ENCODE peak calls at places on chromosome X, in five cellular contexts. F is astrocyte; P is central memory CD4-positive, alpha-beta T cell; D is ureter; G is NCI-H69. H is an unnamed sample.

GRCh38 chrX:16160729-16161128 is 6.6 kb upstream of the MAGEB17 start:
- DNase-seq in G (no peak), P (no peak), F (peak), D (no peak), H (no peak)

GRCh38 chrX:15151267-15152196 is 118.4 kb downstream of the ASB9 start:
- DNase-seq in P (peak), D (no peak), G (peak), F (no peak), H (no peak)

GRCh38 chrX:44651347-44651746 is 108.7 kb upstream of the FUNDC1 start:
- DNase-seq in F (no peak), P (no peak), D (no peak), G (peak), H (no peak)

GRCh38 chrX:53128097-53128749 is 34.3 kb downstream of the KANTR start:
- DNase-seq in D (no peak), G (no peak), P (no peak), F (peak), H (no peak)

GRCh38 chrX:118353081-118353850 is 7.4 kb downstream of the WDR44 start:
- DNase-seq in P (peak), F (no peak), D (no peak), G (no peak), H (no peak)

GRCh38 chrX:71996138-71996537 is 85.5 kb downstream of the NHSL2 start:
- DNase-seq in G (peak), P (no peak), F (no peak), D (no peak), H (no peak)

GRCh38 chrX:1165535-1166196 is 46.8 kb downstream of the CRLF2 start:
- DNase-seq in F (no peak), D (no peak), G (no peak), P (peak), H (no peak)

GRCh38 chrX:20218809-20219505 is 47.8 kb downstream of the RPS6KA3 start:
- DNase-seq in F (no peak), G (no peak), D (no peak), P (no peak), H (no peak)

GRCh38 chrX:6683353-6683752 is 148.4 kb upstream of the VCX3A start:
- DNase-seq in D (no peak), F (no peak), G (no peak), P (no peak), H (no peak)

GRCh38 chrX:69077895-69078455 is 87.3 kb downstream of the PJA1 start:
- DNase-seq in P (no peak), F (no peak), D (no peak), G (peak), H (no peak)

GRCh38 chrX:9535101-9535500 is 70.2 kb downstream of the TBL1X start:
- DNase-seq in G (peak), P (no peak), F (no peak), D (no peak), H (no peak)

GRCh38 chrX:108437789-108438623 is at the start of gene COL4A6:
- DNase-seq in G (peak), F (no peak), P (no peak), D (peak), H (peak)

GRCh38 chrX:84339507-84340364 is 151.7 kb upstream of the RPS6KA6 start:
- DNase-seq in P (no peak), F (no peak), G (peak), D (no peak), H (no peak)

GRCh38 chrX:8663325-8663724 is 68.6 kb downstream of the ANOS1 start:
- DNase-seq in F (peak), D (no peak), P (no peak), G (no peak), H (no peak)

GRCh38 chrX:41808042-41808441 is 84.1 kb downstream of the GPR82 start:
- DNase-seq in F (no peak), G (no peak), D (no peak), P (no peak), H (no peak)

GRCh38 chrX:119763175-119763574 is 4.8 kb downstream of the SOWAHD start:
- DNase-seq in P (no peak), G (no peak), F (peak), D (no peak), H (no peak)

GRCh38 chrX:100964362-100964761 is 5.1 kb upstream of the ARL13A start:
- DNase-seq in G (no peak), F (no peak), P (no peak), D (no peak), H (no peak)

GRCh38 chrX:139936259-139936658 is 3.4 kb upstream of the ATP11C start:
- DNase-seq in P (no peak), F (no peak), D (no peak), G (no peak), H (no peak)

GRCh38 chrX:69318651-69319305 is 153.5 kb upstream of the PJA1 start:
- DNase-seq in F (no peak), D (peak), P (no peak), G (peak), H (no peak)

GRCh38 chrX:626745-627509 is 3.7 kb upstream of the SHOX start:
- DNase-seq in P (no peak), F (no peak), G (no peak), D (peak), H (no peak)

GRCh38 chrX:149825424-149825823 is 43.7 kb downstream of the MAGEA9 start:
- DNase-seq in F (no peak), G (peak), P (no peak), D (no peak), H (no peak)

GRCh38 chrX:50747471-50747900 is 66.5 kb downstream of the SHROOM4 start:
- DNase-seq in G (no peak), P (no peak), D (no peak), F (peak), H (no peak)

GRCh38 chrX:56963377-56963776 is 32.0 kb downstream of the SPIN3 start:
- DNase-seq in F (no peak), P (peak), D (no peak), G (no peak), H (no peak)

GRCh38 chrX:132615396-132616131 is 126.7 kb upstream of the MBNL3 start:
- DNase-seq in G (peak), D (no peak), F (peak), P (peak), H (peak)

GRCh38 chrX:15301924-15302323 is 13.5 kb downstream of the ASB11 start:
- DNase-seq in G (no peak), F (no peak), D (peak), P (no peak), H (no peak)

GRCh38 chrX:7071390-7071789 is 76.1 kb upstream of the STS start:
- DNase-seq in F (no peak), P (no peak), G (no peak), D (no peak), H (no peak)

GRCh38 chrX:122641136-122641535 is 542.9 kb upstream of the GRIA3 start:
- DNase-seq in P (no peak), F (no peak), G (no peak), D (no peak), H (no peak)

GRCh38 chrX:374566-374965 is 12.1 kb downstream of the PPP2R3B start:
- DNase-seq in G (no peak), D (no peak), P (no peak), F (no peak), H (no peak)

GRCh38 chrX:9464435-9465371 is at the start of gene TBL1X:
- DNase-seq in D (peak), G (peak), P (peak), F (no peak), H (peak)

GRCh38 chrX:3384330-3384729 is 37.9 kb upstream of the MXRA5 start:
- DNase-seq in F (peak), D (peak), G (no peak), P (no peak), H (no peak)

GRCh38 chrX:15515931-15516330 is 15.3 kb downstream of the BMX start:
- DNase-seq in F (no peak), D (no peak), P (no peak), G (no peak), H (no peak)

GRCh38 chrX:44241551-44241950 is 101.9 kb downstream of the EFHC2 start:
- DNase-seq in D (no peak), G (no peak), P (no peak), F (no peak), H (no peak)

GRCh38 chrX:100512471-100512870 is 72.3 kb upstream of the TNMD start:
- DNase-seq in D (no peak), P (peak), F (no peak), G (peak), H (no peak)

GRCh38 chrX:138754861-138755260 is 43.3 kb upstream of the FGF13 start:
- DNase-seq in G (no peak), F (peak), D (no peak), P (no peak), H (no peak)

GRCh38 chrX:128901018-128901417 is 622.3 kb downstream of the SMARCA1 start:
- DNase-seq in F (no peak), G (no peak), P (no peak), D (no peak), H (no peak)

GRCh38 chrX:13197961-13198761 is 121.7 kb downstream of the ATXN3L start:
- DNase-seq in P (no peak), D (no peak), F (no peak), G (no peak), H (no peak)

GRCh38 chrX:9339603-9340569 is 125.0 kb upstream of the TBL1X start:
- DNase-seq in D (peak), G (peak), P (peak), F (no peak), H (peak)

GRCh38 chrX:15404712-15405111 is 20.5 kb upstream of the VEGFD start:
- DNase-seq in D (no peak), F (no peak), G (no peak), P (no peak), H (peak)

GRCh38 chrX:120428309-120428708 is 40.8 kb downstream of the LAMP2 start:
- DNase-seq in P (no peak), G (peak), D (no peak), F (no peak), H (no peak)

H was measured in ovary.